ENCODE peak calls at places on chromosomes 4 and X, in six cellular contexts. I is BJ, H is left ventricle myocardium inferior, B is NB4, O is SK-N-SH, E is fibroblast of pulmonary artery. J is an unnamed sample.

GRCh38 chrX:101164766-101165590 is 54.6 kb upstream of the DRP2 start:
- DNase-seq in I (no peak), H (no peak), B (no peak), O (no peak), E (peak), J (peak)

GRCh38 chrX:28498658-28499057 is 88.6 kb upstream of the IL1RAPL1 start:
- DNase-seq in I (no peak), H (no peak), B (no peak), O (no peak), E (peak), J (no peak)

GRCh38 chr4:11428701-11429571 is at the start of gene HS3ST1:
- DNase-seq in I (no peak), H (peak), B (peak), O (peak), E (peak), J (peak)

GRCh38 chr4:64266263-64266662 is 143.0 kb downstream of the TECRL start:
- DNase-seq in I (no peak), H (no peak), B (no peak), O (no peak), E (no peak), J (no peak)

GRCh38 chr4:4433941-4434340 is 47.0 kb downstream of the NSG1 start:
- DNase-seq in I (no peak), H (no peak), B (no peak), O (no peak), E (no peak), J (no peak)

GRCh38 chr4:78336093-78336943 is 215.3 kb upstream of the ANXA3 start:
- DNase-seq in I (no peak), H (no peak), B (no peak), O (no peak), E (peak), J (peak)

GRCh38 chrX:119235872-119236598 is at the start of gene PGRMC1:
- DNase-seq in I (no peak), H (peak), B (peak), O (peak), E (peak), J (peak)

GRCh38 chr4:2142630-2143427 is 83.7 kb downstream of the NAT8L start:
- DNase-seq in I (no peak), H (no peak), B (no peak), O (no peak), E (peak), J (peak)

GRCh38 chr4:6200011-6200921 is at the start of gene JAKMIP1:
- DNase-seq in I (no peak), H (peak), B (no peak), O (peak), E (peak), J (peak)

GRCh38 chr4:1300466-1301455 is 11.1 kb downstream of the MAEA start:
- DNase-seq in I (no peak), H (no peak), B (peak), O (peak), E (peak), J (peak)

GRCh38 chr4:52870225-52870624 is 8.1 kb downstream of the RASL11B start:
- DNase-seq in I (no peak), H (peak), B (no peak), O (no peak), E (no peak), J (no peak)

GRCh38 chr4:76028242-76028859 is 5.1 kb upstream of the CXCL10 start:
- DNase-seq in I (no peak), H (no peak), B (no peak), O (no peak), E (peak), J (peak)

GRCh38 chrX:150899191-150899757 is 806 bp upstream of the CD99L2 start:
- DNase-seq in I (no peak), H (peak), B (peak), O (peak), E (peak), J (peak)

GRCh38 chrX:115968436-115969252 is 201.9 kb upstream of the AGTR2 start:
- DNase-seq in I (no peak), H (peak), B (peak), O (peak), E (peak), J (peak)

GRCh38 chr4:59571805-59572430 is 1628.2 kb upstream of the ADGRL3 start:
- DNase-seq in I (no peak), H (no peak), B (no peak), O (no peak), E (no peak), J (no peak)
- H3K4me3 ChIP-seq in I (no peak), H (no peak), B (no peak), O (no peak), E (no peak), J (no peak)

DNA sequence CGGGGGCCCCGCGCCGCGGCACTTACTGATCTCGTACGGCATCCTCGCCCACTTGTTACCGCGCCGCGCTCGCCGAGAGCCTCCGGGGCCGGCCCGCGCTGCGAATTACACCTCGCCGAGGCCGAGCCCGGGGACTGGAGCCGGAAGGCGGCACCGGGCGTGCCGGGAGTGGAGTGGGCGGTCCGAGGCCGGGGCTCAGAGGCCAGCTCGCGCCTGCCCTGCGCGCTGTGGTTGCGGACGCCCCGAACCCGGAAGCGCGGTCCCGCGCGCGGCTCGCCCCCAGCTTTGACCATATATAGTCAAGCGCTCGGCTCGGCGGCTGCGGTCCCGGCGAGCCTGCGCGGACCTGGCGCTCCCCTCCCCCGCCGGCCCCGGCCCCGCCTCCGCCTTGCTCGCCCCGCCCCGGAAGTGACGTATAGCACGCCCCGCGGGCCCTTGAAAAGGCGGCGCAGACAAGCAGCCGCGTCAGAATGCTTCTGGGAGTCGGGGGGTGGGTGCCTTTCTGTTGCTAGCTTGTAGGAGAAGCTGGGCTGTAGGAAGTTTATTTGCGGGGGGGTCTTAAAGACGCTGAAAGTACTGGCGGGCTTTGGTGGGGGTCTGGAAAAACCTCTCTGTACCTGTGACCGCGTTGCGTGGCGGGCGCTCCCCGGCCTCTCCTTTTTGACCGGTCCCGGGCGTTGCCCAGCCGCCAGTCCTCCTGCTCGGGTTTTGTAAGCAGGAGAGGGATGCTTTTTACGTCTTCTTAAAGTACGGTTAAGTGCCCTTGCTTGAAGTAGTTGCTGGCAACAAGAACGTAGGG is at the start of gene WDR1:
- DNase-seq in I (peak), H (peak), B (peak), O (peak), E (peak), J (peak)
- TF ChIP-seq CTCF in I (no peak), H (no peak), B (no peak), O (no peak), E (no peak), J (no peak)

GRCh38 chrX:104098919-104099318 is 13.4 kb upstream of the ZCCHC18 start:
- DNase-seq in I (no peak), H (no peak), B (no peak), O (no peak), E (no peak), J (no peak)

DNA sequence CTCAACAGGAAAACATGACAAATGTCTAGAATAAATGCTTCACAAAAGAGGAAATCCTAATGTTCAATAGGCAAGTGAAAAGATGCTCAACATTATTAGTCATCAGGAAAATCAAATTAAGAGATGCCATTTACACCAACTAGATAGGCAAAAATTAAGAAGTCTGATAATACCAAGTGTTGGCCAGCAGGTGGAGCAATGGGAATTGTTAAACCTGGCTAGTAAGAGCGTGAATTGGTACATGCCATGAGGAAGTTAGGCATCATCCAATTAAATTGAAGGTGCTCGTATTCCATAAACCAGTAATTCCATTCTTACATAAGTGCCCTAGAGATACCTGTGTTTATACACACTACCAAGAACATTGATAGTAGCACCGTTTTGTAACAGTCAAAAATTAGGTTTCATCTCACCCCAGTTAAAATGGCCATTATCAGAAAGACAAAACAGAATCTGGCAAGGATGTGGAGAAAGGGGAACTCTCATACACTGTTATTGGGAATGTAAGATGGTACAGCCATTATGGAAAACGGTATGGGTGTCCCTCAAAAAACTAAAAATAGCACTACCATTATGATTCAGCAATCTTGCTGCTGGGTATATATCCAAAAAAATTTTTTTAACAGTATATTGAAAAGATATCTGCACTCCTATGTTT is 14.0 kb upstream of the ZCCHC18 start:
- DNase-seq in I (no peak), H (no peak), B (peak), O (peak), E (peak), J (peak)
- H3K4me3 ChIP-seq in I (no peak), H (no peak), B (no peak), O (no peak), E (no peak), J (no peak)

GRCh38 chr4:164768516-164768915 is 14.6 kb downstream of the SMIM31 start:
- DNase-seq in I (no peak), H (no peak), B (peak), O (no peak), E (peak), J (peak)
- TF ChIP-seq CTCF in I (peak), H (peak), B (peak), O (peak), E (peak), J (peak)

GRCh38 chrX:39819921-39820849 is 277.6 kb downstream of the BCOR start:
- DNase-seq in I (no peak), H (no peak), B (no peak), O (peak), E (peak), J (no peak)
- H3K4me3 ChIP-seq in I (no peak), H (peak), B (no peak), O (no peak), E (peak), J (no peak)

DNA sequence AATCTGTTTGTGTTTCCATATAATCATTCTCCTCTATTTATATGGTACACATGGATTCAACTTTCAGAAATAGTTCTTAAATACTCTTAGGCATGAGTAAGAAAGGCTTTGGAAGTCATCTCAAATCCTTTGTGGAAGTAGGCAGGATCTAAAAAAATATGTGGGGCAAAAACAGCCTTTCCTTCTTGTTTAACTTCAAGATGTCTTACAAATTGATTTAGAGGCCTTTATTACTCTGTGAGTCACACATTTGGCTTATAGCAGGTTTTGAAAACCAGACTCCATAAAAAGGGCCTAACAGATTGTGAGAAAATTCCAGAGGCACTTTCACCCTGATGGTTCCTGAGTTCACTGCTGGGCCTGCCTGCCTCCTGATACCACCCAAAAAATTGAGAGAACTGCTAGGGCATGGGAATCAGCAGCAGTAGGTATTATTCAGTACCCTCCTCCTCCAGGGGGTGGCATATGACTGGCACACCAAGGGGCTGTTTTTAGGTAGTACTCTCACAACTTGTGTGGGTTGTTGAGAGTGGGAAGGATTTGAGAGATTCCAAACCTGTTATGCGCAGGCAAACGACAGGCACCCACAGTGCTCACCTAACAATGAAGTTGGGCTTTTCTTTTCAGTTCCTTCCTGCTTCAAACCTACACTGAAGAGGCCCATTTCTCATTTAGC is 162.7 kb upstream of the MBNL3 start:
- DNase-seq in I (no peak), H (no peak), B (peak), O (no peak), E (no peak), J (peak)
- TF ChIP-seq CTCF in I (no peak), H (no peak), B (no peak), O (no peak), E (no peak), J (peak)

GRCh38 chr4:141130947-141131545 is 2.2 kb downstream of the RNF150 start:
- DNase-seq in I (no peak), H (no peak), B (no peak), O (peak), E (no peak), J (no peak)
- H3K4me3 ChIP-seq in I (peak), H (peak), B (no peak), O (peak), E (no peak), J (no peak)

GRCh38 chr4:111977419-111977965 is 167.8 kb upstream of the FAM241A start:
- DNase-seq in I (no peak), H (no peak), B (no peak), O (no peak), E (no peak), J (no peak)

GRCh38 chr4:111985386-111985890 is 159.8 kb upstream of the FAM241A start:
- DNase-seq in I (no peak), H (no peak), B (no peak), O (no peak), E (no peak), J (no peak)

GRCh38 chr4:111982089-111982488 is 163.2 kb upstream of the FAM241A start:
- DNase-seq in I (no peak), H (no peak), B (no peak), O (no peak), E (no peak), J (no peak)

GRCh38 chr4:111984169-111984873 is 160.9 kb upstream of the FAM241A start:
- DNase-seq in I (no peak), H (no peak), B (no peak), O (no peak), E (no peak), J (no peak)

DNA sequence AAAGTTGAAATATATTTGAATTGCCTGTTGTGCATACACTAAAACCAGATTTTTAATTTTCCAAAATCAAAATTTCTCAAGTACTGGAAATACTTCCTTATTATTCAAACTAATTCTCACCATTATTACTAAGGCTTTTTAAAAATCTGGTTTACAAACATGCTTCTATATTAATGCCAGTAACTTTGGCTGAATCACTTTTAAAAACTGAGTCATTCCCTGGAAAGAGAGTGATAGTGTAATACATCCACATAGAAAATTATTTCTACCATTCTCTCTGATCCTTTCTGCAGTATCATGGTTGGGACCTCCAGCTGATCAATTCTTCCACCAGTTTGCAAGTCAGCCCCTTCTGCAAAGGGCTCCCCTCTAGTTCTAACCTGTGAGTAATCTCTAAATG is 165.3 kb upstream of the FAM241A start:
- DNase-seq in I (no peak), H (no peak), B (no peak), O (no peak), E (no peak), J (peak)
- TF ChIP-seq CTCF in I (no peak), H (no peak), B (no peak), O (no peak), E (no peak), J (no peak)

DNA sequence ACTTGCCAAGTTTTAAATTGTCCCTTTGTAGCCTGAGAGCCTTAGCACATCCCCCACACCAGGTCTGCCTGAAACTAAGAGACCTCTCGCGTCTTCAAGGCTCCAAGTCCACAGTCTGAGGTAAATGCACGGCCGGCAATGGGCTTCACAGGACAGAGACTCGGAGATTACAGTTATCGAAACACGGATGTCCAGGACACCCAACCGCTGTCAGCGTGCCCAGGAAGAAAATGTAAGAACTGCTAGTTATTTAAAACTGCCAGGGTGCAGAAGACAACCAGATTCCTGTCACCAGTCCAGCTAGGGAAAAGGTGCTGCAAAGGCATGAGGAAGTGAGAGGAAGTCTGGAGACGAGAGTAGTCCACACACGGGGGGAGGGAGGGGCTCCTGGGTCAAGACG is 28.9 kb downstream of the ZNF827 start:
- DNase-seq in I (no peak), H (no peak), B (no peak), O (no peak), E (no peak), J (peak)
- H3K4me3 ChIP-seq in I (peak), H (peak), B (no peak), O (no peak), E (peak), J (peak)

J was measured in fibroblast of mammary gland.